ENCODE peak calls at places on chromosomes 3 and 15, in four cellular contexts. B, L, I and Y are unnamed samples.

GRCh38 chr3:176909044-176909443 is 288.2 kb downstream of the TBL1XR1 start:
- DNase-seq in B (no peak), L (no peak), I (no peak), Y (no peak)

GRCh38 chr3:148723591-148723990 is 25.9 kb downstream of the AGTR1 start:
- DNase-seq in B (no peak), L (peak), I (no peak), Y (no peak)

GRCh38 chr15:70358871-70359647 is 261.3 kb upstream of the TLE3 start:
- DNase-seq in B (no peak), L (no peak), I (no peak), Y (no peak)

GRCh38 chr3:11601446-11602241 is 42.1 kb downstream of the VGLL4 start:
- DNase-seq in B (no peak), L (no peak), I (no peak), Y (no peak)

GRCh38 chr3:19273091-19273490 is 124.8 kb downstream of the KCNH8 start:
- DNase-seq in B (no peak), L (no peak), I (no peak), Y (no peak)

GRCh38 chr15:74651251-74651741 is 35.7 kb downstream of the CLK3 start:
- DNase-seq in B (no peak), L (no peak), I (no peak), Y (no peak)

GRCh38 chr3:155805204-155805801 is 775 bp downstream of the C3orf33 start:
- DNase-seq in B (no peak), L (peak), I (peak), Y (no peak)

GRCh38 chr15:65085207-65085753 is 8.7 kb downstream of the KBTBD13 start:
- DNase-seq in B (no peak), L (no peak), I (no peak), Y (no peak)

GRCh38 chr15:45429974-45430792 is 51.8 kb upstream of the GATM start:
- DNase-seq in B (peak), L (peak), I (peak), Y (peak)

GRCh38 chr15:29815705-29816042 is 6.6 kb downstream of the TJP1 start:
- DNase-seq in B (no peak), L (no peak), I (no peak), Y (no peak)

GRCh38 chr3:56200251-56200650 is 268.0 kb downstream of the ERC2 start:
- DNase-seq in B (no peak), L (no peak), I (no peak), Y (no peak)

GRCh38 chr15:78050851-78051250 is 26.7 kb downstream of the TBC1D2B start:
- DNase-seq in B (no peak), L (no peak), I (no peak), Y (no peak)

GRCh38 chr15:43514241-43515057 is 3.0 kb upstream of the MAP1A start:
- DNase-seq in B (no peak), L (no peak), I (no peak), Y (no peak)

GRCh38 chr15:74134387-74135027 is 4.1 kb downstream of the ISLR2 start:
- DNase-seq in B (no peak), L (no peak), I (no peak), Y (no peak)

GRCh38 chr3:156010829-156011228 is 109.5 kb upstream of the KCNAB1 start:
- DNase-seq in B (no peak), L (peak), I (no peak), Y (peak)

GRCh38 chr3:24454862-24455261 is 39.8 kb downstream of the THRB start:
- DNase-seq in B (no peak), L (no peak), I (no peak), Y (no peak)

GRCh38 chr3:156628095-156628690 is 46.2 kb upstream of the TIPARP start:
- DNase-seq in B (no peak), L (no peak), I (no peak), Y (peak)

GRCh38 chr15:88542342-88542733 is 4.1 kb downstream of the DET1 start:
- DNase-seq in B (no peak), L (no peak), I (no peak), Y (no peak)

GRCh38 chr3:64349531-64349930 is 124.3 kb upstream of the PRICKLE2 start:
- DNase-seq in B (no peak), L (no peak), I (no peak), Y (no peak)